ENCODE peak calls at places on chromosomes 16 and 17, in four cellular contexts. J is A549; R is CD4-positive, CD25-positive, alpha-beta regulatory T cell; B is CD8-positive, alpha-beta T cell. S is an unnamed sample.

GRCh38 chr17:59527931-59528330 is 37.5 kb upstream of the DHX40 start:
- DNase-seq in R (no peak), J (no peak), B (no peak), S (no peak)

GRCh38 chr16:64321066-64321465 is 800.8 kb downstream of the CDH11 start:
- DNase-seq in R (no peak), B (no peak), J (no peak), S (no peak)

GRCh38 chr17:79085921-79086551 is 11.4 kb downstream of the ENGASE start:
- DNase-seq in B (no peak), R (no peak), J (no peak), S (no peak)

GRCh38 chr17:67392111-67392510 is 15.0 kb downstream of the PITPNC1 start:
- DNase-seq in R (no peak), J (no peak), B (no peak), S (no peak)

GRCh38 chr16:13084331-13084730 is 182.9 kb downstream of the SHISA9 start:
- DNase-seq in R (no peak), J (no peak), B (no peak), S (no peak)

GRCh38 chr17:35489944-35490343 is 41.4 kb upstream of the SLFN13 start:
- DNase-seq in R (no peak), B (no peak), J (no peak), S (no peak)

GRCh38 chr17:78704594-78704993 is 77.5 kb downstream of the CYTH1 start:
- DNase-seq in B (no peak), J (no peak), R (no peak), S (no peak)

GRCh38 chr16:68084504-68085258 is 489 bp upstream of the NFATC3 start:
- DNase-seq in J (peak; percentile 92), B (peak; percentile 81), R (peak; percentile 81), S (peak; percentile 87)

GRCh38 chr16:4801962-4802658 is at the start of gene ROGDI:
- DNase-seq in R (peak; percentile 88), J (peak; percentile 51), B (peak; percentile 86), S (peak; percentile 53)

GRCh38 chr17:77286641-77287431 is 146.1 kb downstream of the SEC14L1 start:
- DNase-seq in B (no peak), R (no peak), J (peak; percentile 99), S (no peak)

GRCh38 chr17:38416840-38417209 is 11.4 kb upstream of the ARHGAP23 start:
- DNase-seq in J (no peak), R (no peak), B (no peak), S (no peak)

GRCh38 chr17:77817953-77818352 is 140.6 kb upstream of the TNRC6C start:
- DNase-seq in J (no peak), R (no peak), B (no peak), S (no peak)

GRCh38 chr17:75096082-75096625 is 8.4 kb downstream of the SLC16A5 start:
- DNase-seq in B (no peak), J (peak; percentile 90), R (no peak), S (no peak)

GRCh38 chr16:3112058-3112880 is at the start of gene ZNF205:
- DNase-seq in B (no peak), J (peak; percentile 94), R (no peak), S (peak; percentile 70)

GRCh38 chr17:50719144-50719923 is at the start of gene LUC7L3:
- DNase-seq in R (peak; percentile 94), J (peak; percentile 95), B (peak; percentile 90), S (peak; percentile 84)

GRCh38 chr17:57440522-57441269 is 184.4 kb downstream of the MSI2 start:
- DNase-seq in J (peak; percentile 59), B (peak; percentile 89), R (peak; percentile 66), S (peak; percentile 42)

GRCh38 chr17:15479697-15480096 is 12.3 kb upstream of the CDRT4 start:
- DNase-seq in R (no peak), J (no peak), B (no peak), S (no peak)

GRCh38 chr17:45021607-45022287 is 29.7 kb downstream of the DCAKD start:
- DNase-seq in J (peak; percentile 93), R (peak; percentile 65), B (peak; percentile 54), S (no peak)

GRCh38 chr17:17363638-17364337 is 60.6 kb downstream of the NT5M start:
- DNase-seq in J (no peak), B (peak; percentile 63), R (peak; percentile 10), S (no peak)

GRCh38 chr16:35631261-35631945 is 2172.0 kb downstream of the TP53TG3F start:
- DNase-seq in B (no peak), J (no peak), R (no peak), S (no peak)

GRCh38 chr16:27229891-27230470 is 26.7 kb downstream of the KDM8 start:
- DNase-seq in J (no peak), B (no peak), R (no peak), S (no peak)

GRCh38 chr16:78122774-78123315 is 23.4 kb downstream of the WWOX start:
- DNase-seq in R (peak; percentile 61), B (no peak), J (peak; percentile 32), S (no peak)

GRCh38 chr17:28057731-28058246 is 15.3 kb downstream of the NLK start:
- DNase-seq in J (no peak), R (peak; percentile 30), B (no peak), S (no peak)

GRCh38 chr17:63984206-63984605 is 11.5 kb upstream of the SCN4A start:
- DNase-seq in B (no peak), J (no peak), R (no peak), S (no peak)

GRCh38 chr17:73192219-73192893 is 499 bp upstream of the COG1 start:
- DNase-seq in R (peak; percentile 76), J (peak; percentile 76), B (peak; percentile 63), S (peak; percentile 62)

GRCh38 chr17:41520821-41521521 is 2.3 kb upstream of the KRT15 start:
- DNase-seq in R (no peak), B (no peak), J (no peak), S (no peak)

GRCh38 chr16:648786-649589 is at the start of gene WDR90:
- DNase-seq in J (peak; percentile 94), B (peak; percentile 92), R (peak; percentile 90), S (peak; percentile 90)

GRCh38 chr16:48215738-48216137 is 28.4 kb upstream of the LONP2 start:
- DNase-seq in J (no peak), R (no peak), B (no peak), S (no peak)

GRCh38 chr17:60422162-60422665 is at the start of gene CHCT1:
- DNase-seq in J (no peak), R (no peak), B (no peak), S (no peak)

GRCh38 chr16:1984347-1985225 is 593 bp downstream of the GFER start:
- DNase-seq in R (no peak), J (no peak), B (no peak), S (no peak)

GRCh38 chr17:48905987-48906515 is 2.2 kb upstream of the UBE2Z start:
- DNase-seq in J (no peak), B (no peak), R (no peak), S (no peak)

GRCh38 chr17:62626719-62627218 is 701 bp upstream of the MRC2 start:
- DNase-seq in J (peak; percentile 82), B (no peak), R (no peak), S (no peak)

GRCh38 chr17:46205975-46206374 is 12.7 kb upstream of the KANSL1 start:
- DNase-seq in R (no peak), J (no peak), B (no peak), S (no peak)

GRCh38 chr17:46212634-46213435 is 19.6 kb upstream of the KANSL1 start:
- DNase-seq in R (peak; percentile 81), J (peak; percentile 95), B (peak; percentile 63), S (peak; percentile 58)

DNA sequence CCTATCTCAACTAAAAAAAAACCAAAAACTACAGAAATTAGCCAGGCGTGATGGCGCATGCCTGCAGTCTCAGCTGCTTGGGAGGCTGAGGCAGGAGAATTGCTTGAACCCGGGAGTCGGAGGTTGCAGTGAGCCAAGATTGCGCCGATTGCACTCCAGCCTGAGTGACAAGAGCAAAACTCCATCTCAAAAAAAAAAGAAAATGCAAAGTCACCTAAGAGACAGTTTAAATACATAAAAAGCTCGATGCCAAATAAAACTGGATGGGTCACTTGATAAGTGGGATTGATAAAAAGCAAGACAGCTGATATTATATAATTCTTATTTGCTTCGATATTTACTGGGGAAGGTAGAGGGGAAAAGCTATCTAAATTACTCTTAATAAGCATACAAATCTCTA is 15.8 kb upstream of the KANSL1 start:
- DNase-seq in B (no peak), R (no peak), J (no peak), S (no peak)
- H3K27ac ChIP-seq in B (no peak overlapping the region), R (no peak overlapping the region), J (no peak overlapping the region), S (no peak overlapping the region)

DNA sequence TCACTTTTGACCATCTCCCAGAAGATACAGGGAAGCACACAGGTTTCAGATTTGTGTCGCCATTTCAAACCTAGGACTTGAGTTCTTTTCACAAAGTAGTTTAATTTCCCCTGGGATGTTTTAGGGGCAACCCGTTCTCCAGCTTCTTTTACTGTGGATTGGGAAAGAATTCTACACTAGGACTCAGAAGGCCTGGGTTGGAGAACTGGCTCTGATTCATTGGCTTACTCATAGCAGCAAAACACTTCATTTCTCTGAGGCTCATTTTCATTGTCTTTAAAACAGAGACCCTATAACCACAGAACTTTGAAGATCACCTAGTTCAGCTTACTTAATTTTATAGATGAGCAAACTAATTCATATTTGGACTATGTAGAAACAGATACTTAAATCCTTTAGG is 175.9 kb upstream of the SALL1 start:
- DNase-seq in J (no peak), R (no peak), B (no peak), S (no peak)
- H3K27ac ChIP-seq in J (no peak overlapping the region), R (no peak overlapping the region), B (no peak overlapping the region), S (no peak overlapping the region)

GRCh38 chr17:1731194-1731506 is 6.6 kb downstream of the WDR81 start:
- DNase-seq in R (no peak), B (no peak), J (no peak), S (no peak)

GRCh38 chr17:1732241-1733046 is 7.9 kb downstream of the WDR81 start:
- DNase-seq in J (no peak), B (no peak), R (no peak), S (no peak)

GRCh38 chr17:1733047-1733357 is 8.5 kb downstream of the WDR81 start:
- DNase-seq in J (no peak), B (no peak), R (no peak), S (no peak)

GRCh38 chr17:1730004-1730344 is 5.5 kb downstream of the WDR81 start:
- DNase-seq in B (no peak), J (no peak), R (no peak), S (no peak)

GRCh38 chr17:1730345-1731193 is 6.1 kb downstream of the WDR81 start:
- DNase-seq in R (no peak), B (no peak), J (no peak), S (no peak)
- H3K27ac ChIP-seq in R (no peak overlapping the region), B (no peak overlapping the region), J (peak overlapping the region; percentile 18), S (no peak overlapping the region)

GRCh38 chr17:40351185-40352043 is 13.1 kb downstream of the GJD3 start:
- DNase-seq in B (no peak), R (no peak), J (no peak), S (no peak)
- H3K27ac ChIP-seq in B (no peak overlapping the region), R (no peak overlapping the region), J (peak overlapping the region; percentile 76), S (no peak overlapping the region)

S was measured in caudate nucleus.